ENCODE peak calls at places on chromosome X, in four cellular contexts. X is CD14-positive monocyte, A is HFFc6, L is A549. I is an unnamed sample.

GRCh38 chrX:69031181-69031580 is 134.1 kb downstream of the PJA1 start:
- DNase-seq in X (no peak), A (no peak), L (no peak), I (no peak)

GRCh38 chrX:1074172-1074571 is 138.3 kb downstream of the CRLF2 start:
- DNase-seq in X (no peak), A (no peak), L (no peak), I (no peak)

GRCh38 chrX:148874621-148875020 is 374.2 kb downstream of the AFF2 start:
- DNase-seq in X (no peak), A (no peak), L (no peak), I (no peak)

GRCh38 chrX:129777218-129777768 is 2.5 kb upstream of the SASH3 start:
- DNase-seq in X (peak), A (no peak), L (no peak), I (no peak)

GRCh38 chrX:43175428-43175827 is 397.5 kb upstream of the PPP1R2C start:
- DNase-seq in X (no peak), A (no peak), L (no peak), I (no peak)

GRCh38 chrX:121389976-121390709 is 342.7 kb downstream of the GLUD2 start:
- DNase-seq in X (no peak), A (no peak), L (no peak), I (no peak)

GRCh38 chrX:123736333-123736921 is 3.6 kb upstream of the THOC2 start:
- DNase-seq in X (no peak), A (peak), L (peak), I (no peak)

GRCh38 chrX:100048156-100048555 is 361.9 kb downstream of the PCDH19 start:
- DNase-seq in X (no peak), A (no peak), L (no peak), I (no peak)

GRCh38 chrX:136812286-136812685 is 31.6 kb upstream of the ARHGEF6 start:
- DNase-seq in X (no peak), A (no peak), L (no peak), I (no peak)

GRCh38 chrX:10101269-10101668 is 55.5 kb upstream of the CLCN4 start:
- DNase-seq in X (no peak), A (no peak), L (peak), I (no peak)

GRCh38 chrX:100479329-100479728 is 69.3 kb upstream of the PCDH19 start:
- DNase-seq in X (no peak), A (no peak), L (no peak), I (no peak)

GRCh38 chrX:76172325-76172887 is 456 bp upstream of the PBDC1 start:
- DNase-seq in X (no peak), A (no peak), L (no peak), I (no peak)

GRCh38 chrX:12610079-12610478 is 181.1 kb upstream of the PRPS2 start:
- DNase-seq in X (no peak), A (peak), L (no peak), I (peak)

GRCh38 chrX:128800138-128800537 is 723.2 kb downstream of the SMARCA1 start:
- DNase-seq in X (no peak), A (no peak), L (no peak), I (no peak)

GRCh38 chrX:17559728-17560379 is 177.4 kb upstream of the SCML1 start:
- DNase-seq in X (no peak), A (peak), L (peak), I (peak)

GRCh38 chrX:52271212-52271611 is 86.5 kb downstream of the MAGED4 start:
- DNase-seq in X (no peak), A (no peak), L (peak), I (peak)

GRCh38 chrX:48579259-48579658 is 5.0 kb downstream of the RBM3 start:
- DNase-seq in X (no peak), A (no peak), L (no peak), I (no peak)

GRCh38 chrX:118552501-118552900 is 56.9 kb downstream of the DOCK11 start:
- DNase-seq in X (peak), A (peak), L (peak), I (no peak)

GRCh38 chrX:136711147-136711546 is 63.2 kb downstream of the CD40LG start:
- DNase-seq in X (no peak), A (peak), L (peak), I (peak)

GRCh38 chrX:72247206-72247944 is 8.5 kb upstream of the ERCC6L start:
- DNase-seq in X (no peak), A (no peak), L (no peak), I (peak)

GRCh38 chrX:68932611-68933010 is 103.8 kb downstream of the EFNB1 start:
- DNase-seq in X (no peak), A (no peak), L (no peak), I (no peak)

GRCh38 chrX:154540897-154541535 is 5.6 kb downstream of the G6PD start:
- DNase-seq in X (no peak), A (no peak), L (peak), I (no peak)

GRCh38 chrX:132330156-132330729 is 111.0 kb upstream of the RAP2C start:
- DNase-seq in X (no peak), A (no peak), L (no peak), I (no peak)

GRCh38 chrX:154019633-154020499 is at the start of gene IRAK1:
- DNase-seq in X (no peak), A (peak), L (peak), I (peak)

GRCh38 chrX:27350476-27350875 is 112.7 kb downstream of the PPP4R3C start:
- DNase-seq in X (no peak), A (no peak), L (no peak), I (no peak)

GRCh38 chrX:119427024-119427794 is 28.1 kb downstream of the SLC25A43 start:
- DNase-seq in X (no peak), A (no peak), L (peak), I (no peak)

GRCh38 chrX:21666252-21666651 is 8.1 kb upstream of the KLHL34 start:
- DNase-seq in X (no peak), A (no peak), L (no peak), I (no peak)

GRCh38 chrX:30649859-30650258 is 3.4 kb upstream of the GK start:
- DNase-seq in X (no peak), A (no peak), L (no peak), I (no peak)

GRCh38 chrX:108123591-108124366 is 32.2 kb downstream of the ATG4A start:
- DNase-seq in X (no peak), A (no peak), L (no peak), I (no peak)